ENCODE peak calls at places on chromosomes 4 and X, in seven cellular contexts. One of them, this sample, is unnamed.

GRCh38 chr4:43471950-43472349 is 579.4 kb downstream of the GRXCR1 start:
- DNase-seq in ovary: no peak
- DNase-seq in right cardiac atrium: no peak
- DNase-seq in ecto neural progenitor cell: no peak
- DNase-seq in activated T-cell treated with anti-CD3 and anti-CD28 coated beads for 4 hours: no peak
- DNase-seq in amniotic epithelial cell: no peak
- DNase-seq in AG09319: no peak
- DNase-seq in this sample: no peak

GRCh38 chr4:27009539-27009938 is 148.9 kb downstream of the STIM2 start:
- DNase-seq in ovary: no peak
- DNase-seq in right cardiac atrium: no peak
- DNase-seq in ecto neural progenitor cell: no peak
- DNase-seq in activated T-cell treated with anti-CD3 and anti-CD28 coated beads for 4 hours: no peak
- DNase-seq in amniotic epithelial cell: no peak
- DNase-seq in AG09319: peak; percentile 49
- DNase-seq in this sample: no peak

GRCh38 chr4:17761062-17761461 is 20.4 kb downstream of the FAM184B start:
- DNase-seq in ovary: no peak
- DNase-seq in right cardiac atrium: no peak
- DNase-seq in ecto neural progenitor cell: no peak
- DNase-seq in activated T-cell treated with anti-CD3 and anti-CD28 coated beads for 4 hours: no peak
- DNase-seq in amniotic epithelial cell: no peak
- DNase-seq in AG09319: no peak
- DNase-seq in this sample: no peak

GRCh38 chr4:122854860-122855259 is 28.2 kb downstream of the FGF2 start:
- DNase-seq in ovary: peak; percentile 26
- DNase-seq in right cardiac atrium: peak; percentile 59
- DNase-seq in ecto neural progenitor cell: no peak
- DNase-seq in activated T-cell treated with anti-CD3 and anti-CD28 coated beads for 4 hours: no peak
- DNase-seq in amniotic epithelial cell: peak; percentile 12
- DNase-seq in AG09319: no peak
- DNase-seq in this sample: no peak

GRCh38 chrX:110317079-110317819 is 636 bp downstream of the AMMECR1 start:
- DNase-seq in ovary: no peak
- DNase-seq in right cardiac atrium: peak; percentile 63
- DNase-seq in ecto neural progenitor cell: no peak
- DNase-seq in activated T-cell treated with anti-CD3 and anti-CD28 coated beads for 4 hours: peak; percentile 11
- DNase-seq in amniotic epithelial cell: no peak
- DNase-seq in AG09319: no peak
- DNase-seq in this sample: peak; percentile 33

GRCh38 chrX:134894373-134894895 is 96.4 kb upstream of the SMIM10 start:
- DNase-seq in ovary: no peak
- DNase-seq in right cardiac atrium: no peak
- DNase-seq in ecto neural progenitor cell: no peak
- DNase-seq in activated T-cell treated with anti-CD3 and anti-CD28 coated beads for 4 hours: no peak
- DNase-seq in amniotic epithelial cell: no peak
- DNase-seq in AG09319: no peak
- DNase-seq in this sample: no peak

GRCh38 chr4:22500831-22501714 is 14.8 kb downstream of the ADGRA3 start:
- DNase-seq in ovary: no peak
- DNase-seq in right cardiac atrium: no peak
- DNase-seq in ecto neural progenitor cell: no peak
- DNase-seq in activated T-cell treated with anti-CD3 and anti-CD28 coated beads for 4 hours: no peak
- DNase-seq in amniotic epithelial cell: peak; percentile 66
- DNase-seq in AG09319: no peak
- DNase-seq in this sample: no peak

GRCh38 chrX:131068945-131069719 is 11.0 kb downstream of the ARHGAP36 start:
- DNase-seq in ovary: no peak
- DNase-seq in right cardiac atrium: peak; percentile 46
- DNase-seq in ecto neural progenitor cell: peak; percentile 80
- DNase-seq in activated T-cell treated with anti-CD3 and anti-CD28 coated beads for 4 hours: no peak
- DNase-seq in amniotic epithelial cell: peak; percentile 0
- DNase-seq in AG09319: no peak
- DNase-seq in this sample: no peak

GRCh38 chr4:100289530-100289888 is 99.2 kb upstream of the DDIT4L start:
- DNase-seq in ovary: no peak
- DNase-seq in right cardiac atrium: no peak
- DNase-seq in ecto neural progenitor cell: no peak
- DNase-seq in activated T-cell treated with anti-CD3 and anti-CD28 coated beads for 4 hours: no peak
- DNase-seq in amniotic epithelial cell: no peak
- DNase-seq in AG09319: no peak
- DNase-seq in this sample: no peak

GRCh38 chrX:17788439-17788838 is 51.1 kb downstream of the SCML1 start:
- DNase-seq in ovary: peak; percentile 40
- DNase-seq in right cardiac atrium: peak; percentile 63
- DNase-seq in ecto neural progenitor cell: peak; percentile 55
- DNase-seq in activated T-cell treated with anti-CD3 and anti-CD28 coated beads for 4 hours: peak; percentile 15
- DNase-seq in amniotic epithelial cell: peak; percentile 3
- DNase-seq in AG09319: no peak
- DNase-seq in this sample: peak; percentile 44

GRCh38 chr4:167934216-167934615 is 158.1 kb upstream of the ANXA10 start:
- DNase-seq in ovary: no peak
- DNase-seq in right cardiac atrium: no peak
- DNase-seq in ecto neural progenitor cell: no peak
- DNase-seq in activated T-cell treated with anti-CD3 and anti-CD28 coated beads for 4 hours: no peak
- DNase-seq in amniotic epithelial cell: no peak
- DNase-seq in AG09319: no peak
- DNase-seq in this sample: no peak

GRCh38 chrX:129759576-129760061 is 20.1 kb upstream of the SASH3 start:
- DNase-seq in ovary: no peak
- DNase-seq in right cardiac atrium: peak; percentile 70
- DNase-seq in ecto neural progenitor cell: no peak
- DNase-seq in activated T-cell treated with anti-CD3 and anti-CD28 coated beads for 4 hours: no peak
- DNase-seq in amniotic epithelial cell: peak; percentile 80
- DNase-seq in AG09319: peak; percentile 28
- DNase-seq in this sample: peak; percentile 62

GRCh38 chr4:38728651-38729141 is 54.1 kb downstream of the TLR10 start:
- DNase-seq in ovary: no peak
- DNase-seq in right cardiac atrium: no peak
- DNase-seq in ecto neural progenitor cell: no peak
- DNase-seq in activated T-cell treated with anti-CD3 and anti-CD28 coated beads for 4 hours: no peak
- DNase-seq in amniotic epithelial cell: no peak
- DNase-seq in AG09319: no peak
- DNase-seq in this sample: no peak

GRCh38 chr4:163121689-163122088 is 45.0 kb downstream of the NAF1 start:
- DNase-seq in ovary: no peak
- DNase-seq in right cardiac atrium: no peak
- DNase-seq in ecto neural progenitor cell: no peak
- DNase-seq in activated T-cell treated with anti-CD3 and anti-CD28 coated beads for 4 hours: no peak
- DNase-seq in amniotic epithelial cell: peak; percentile 59
- DNase-seq in AG09319: no peak
- DNase-seq in this sample: no peak

GRCh38 chrX:19554786-19555185 is 39.5 kb upstream of the MAP3K15 start:
- DNase-seq in ovary: no peak
- DNase-seq in right cardiac atrium: no peak
- DNase-seq in ecto neural progenitor cell: no peak
- DNase-seq in activated T-cell treated with anti-CD3 and anti-CD28 coated beads for 4 hours: no peak
- DNase-seq in amniotic epithelial cell: peak; percentile 76
- DNase-seq in AG09319: peak; percentile 60
- DNase-seq in this sample: no peak

GRCh38 chrX:13223868-13224555 is 95.8 kb downstream of the ATXN3L start:
- DNase-seq in ovary: no peak
- DNase-seq in right cardiac atrium: no peak
- DNase-seq in ecto neural progenitor cell: no peak
- DNase-seq in activated T-cell treated with anti-CD3 and anti-CD28 coated beads for 4 hours: no peak
- DNase-seq in amniotic epithelial cell: peak; percentile 86
- DNase-seq in AG09319: peak; percentile 15
- DNase-seq in this sample: no peak

GRCh38 chr4:8607603-8608481 is 15.3 kb downstream of the CPZ start:
- DNase-seq in ovary: no peak
- DNase-seq in right cardiac atrium: peak; percentile 75
- DNase-seq in ecto neural progenitor cell: peak; percentile 90
- DNase-seq in activated T-cell treated with anti-CD3 and anti-CD28 coated beads for 4 hours: peak; percentile 21
- DNase-seq in amniotic epithelial cell: no peak
- DNase-seq in AG09319: no peak
- DNase-seq in this sample: peak; percentile 55

GRCh38 chrX:50470103-50471031 is at the start of gene DGKK:
- DNase-seq in ovary: no peak
- DNase-seq in right cardiac atrium: peak; percentile 27
- DNase-seq in ecto neural progenitor cell: peak; percentile 79
- DNase-seq in activated T-cell treated with anti-CD3 and anti-CD28 coated beads for 4 hours: no peak
- DNase-seq in amniotic epithelial cell: no peak
- DNase-seq in AG09319: no peak
- DNase-seq in this sample: no peak

GRCh38 chrX:17081969-17082368 is 135.5 kb downstream of the REPS2 start:
- DNase-seq in ovary: no peak
- DNase-seq in right cardiac atrium: no peak
- DNase-seq in ecto neural progenitor cell: no peak
- DNase-seq in activated T-cell treated with anti-CD3 and anti-CD28 coated beads for 4 hours: no peak
- DNase-seq in amniotic epithelial cell: no peak
- DNase-seq in AG09319: no peak
- DNase-seq in this sample: no peak

GRCh38 chr4:41796545-41797210 is 48.2 kb upstream of the PHOX2B start:
- DNase-seq in ovary: no peak
- DNase-seq in right cardiac atrium: no peak
- DNase-seq in ecto neural progenitor cell: peak; percentile 59
- DNase-seq in activated T-cell treated with anti-CD3 and anti-CD28 coated beads for 4 hours: no peak
- DNase-seq in amniotic epithelial cell: no peak
- DNase-seq in AG09319: no peak
- DNase-seq in this sample: no peak

GRCh38 chrX:101079223-101079622 is 544 bp downstream of the TMEM35A start:
- DNase-seq in ovary: no peak
- DNase-seq in right cardiac atrium: no peak
- DNase-seq in ecto neural progenitor cell: no peak
- DNase-seq in activated T-cell treated with anti-CD3 and anti-CD28 coated beads for 4 hours: no peak
- DNase-seq in amniotic epithelial cell: no peak
- DNase-seq in AG09319: no peak
- DNase-seq in this sample: no peak

GRCh38 chrX:149487292-149487691 is 17.8 kb downstream of the IDS start:
- DNase-seq in ovary: no peak
- DNase-seq in right cardiac atrium: no peak
- DNase-seq in ecto neural progenitor cell: no peak
- DNase-seq in activated T-cell treated with anti-CD3 and anti-CD28 coated beads for 4 hours: no peak
- DNase-seq in amniotic epithelial cell: no peak
- DNase-seq in AG09319: no peak
- DNase-seq in this sample: no peak

GRCh38 chr4:88933414-88933813 is 123.6 kb downstream of the FAM13A start:
- DNase-seq in ovary: no peak
- DNase-seq in right cardiac atrium: no peak
- DNase-seq in ecto neural progenitor cell: no peak
- DNase-seq in activated T-cell treated with anti-CD3 and anti-CD28 coated beads for 4 hours: no peak
- DNase-seq in amniotic epithelial cell: no peak
- DNase-seq in AG09319: no peak
- DNase-seq in this sample: no peak

GRCh38 chr4:165610679-165611551 is 232.1 kb downstream of the CPE start:
- DNase-seq in ovary: no peak
- DNase-seq in right cardiac atrium: no peak
- DNase-seq in ecto neural progenitor cell: no peak
- DNase-seq in activated T-cell treated with anti-CD3 and anti-CD28 coated beads for 4 hours: no peak
- DNase-seq in amniotic epithelial cell: no peak
- DNase-seq in AG09319: no peak
- DNase-seq in this sample: no peak

GRCh38 chr4:129322947-129323346 is 227.0 kb downstream of the C4orf33 start:
- DNase-seq in ovary: no peak
- DNase-seq in right cardiac atrium: no peak
- DNase-seq in ecto neural progenitor cell: no peak
- DNase-seq in activated T-cell treated with anti-CD3 and anti-CD28 coated beads for 4 hours: no peak
- DNase-seq in amniotic epithelial cell: no peak
- DNase-seq in AG09319: no peak
- DNase-seq in this sample: no peak

GRCh38 chr4:183468210-183469095 is 24.0 kb downstream of the CDKN2AIP start:
- DNase-seq in ovary: no peak
- DNase-seq in right cardiac atrium: no peak
- DNase-seq in ecto neural progenitor cell: no peak
- DNase-seq in activated T-cell treated with anti-CD3 and anti-CD28 coated beads for 4 hours: no peak
- DNase-seq in amniotic epithelial cell: peak; percentile 80
- DNase-seq in AG09319: no peak
- DNase-seq in this sample: no peak

GRCh38 chr4:161564230-161564834 is 599.5 kb downstream of the FSTL5 start:
- DNase-seq in ovary: no peak
- DNase-seq in right cardiac atrium: no peak
- DNase-seq in ecto neural progenitor cell: no peak
- DNase-seq in activated T-cell treated with anti-CD3 and anti-CD28 coated beads for 4 hours: no peak
- DNase-seq in amniotic epithelial cell: peak; percentile 36
- DNase-seq in AG09319: no peak
- DNase-seq in this sample: no peak

GRCh38 chr4:157220026-157220881 is at the start of gene GRIA2:
- DNase-seq in ovary: no peak
- DNase-seq in right cardiac atrium: peak; percentile 79
- DNase-seq in ecto neural progenitor cell: peak; percentile 91
- DNase-seq in activated T-cell treated with anti-CD3 and anti-CD28 coated beads for 4 hours: no peak
- DNase-seq in amniotic epithelial cell: peak; percentile 45
- DNase-seq in AG09319: no peak
- DNase-seq in this sample: peak; percentile 59

GRCh38 chrX:150063673-150064072 is 125.4 kb upstream of the EOLA2 start:
- DNase-seq in ovary: no peak
- DNase-seq in right cardiac atrium: no peak
- DNase-seq in ecto neural progenitor cell: no peak
- DNase-seq in activated T-cell treated with anti-CD3 and anti-CD28 coated beads for 4 hours: no peak
- DNase-seq in amniotic epithelial cell: no peak
- DNase-seq in AG09319: no peak
- DNase-seq in this sample: no peak

GRCh38 chrX:21666679-21667078 is 8.5 kb upstream of the KLHL34 start:
- DNase-seq in ovary: no peak
- DNase-seq in right cardiac atrium: no peak
- DNase-seq in ecto neural progenitor cell: no peak
- DNase-seq in activated T-cell treated with anti-CD3 and anti-CD28 coated beads for 4 hours: no peak
- DNase-seq in amniotic epithelial cell: peak; percentile 32
- DNase-seq in AG09319: no peak
- DNase-seq in this sample: no peak

GRCh38 chr4:142801966-142802365 is 44.1 kb downstream of the INPP4B start:
- DNase-seq in ovary: no peak
- DNase-seq in right cardiac atrium: no peak
- DNase-seq in ecto neural progenitor cell: no peak
- DNase-seq in activated T-cell treated with anti-CD3 and anti-CD28 coated beads for 4 hours: no peak
- DNase-seq in amniotic epithelial cell: no peak
- DNase-seq in AG09319: no peak
- DNase-seq in this sample: no peak

GRCh38 chrX:45229348-45229747 is 28.7 kb upstream of the DIPK2B start:
- DNase-seq in ovary: no peak
- DNase-seq in right cardiac atrium: peak; percentile 14
- DNase-seq in ecto neural progenitor cell: no peak
- DNase-seq in activated T-cell treated with anti-CD3 and anti-CD28 coated beads for 4 hours: no peak
- DNase-seq in amniotic epithelial cell: no peak
- DNase-seq in AG09319: no peak
- DNase-seq in this sample: no peak

GRCh38 chr4:40669504-40669903 is 39.8 kb upstream of the RBM47 start:
- DNase-seq in ovary: no peak
- DNase-seq in right cardiac atrium: no peak
- DNase-seq in ecto neural progenitor cell: no peak
- DNase-seq in activated T-cell treated with anti-CD3 and anti-CD28 coated beads for 4 hours: no peak
- DNase-seq in amniotic epithelial cell: no peak
- DNase-seq in AG09319: no peak
- DNase-seq in this sample: no peak

GRCh38 chr4:40254961-40255721 is 58.3 kb downstream of the RHOH start:
- DNase-seq in ovary: no peak
- DNase-seq in right cardiac atrium: no peak
- DNase-seq in ecto neural progenitor cell: no peak
- DNase-seq in activated T-cell treated with anti-CD3 and anti-CD28 coated beads for 4 hours: no peak
- DNase-seq in amniotic epithelial cell: peak; percentile 83
- DNase-seq in AG09319: peak; percentile 41
- DNase-seq in this sample: no peak